ENCODE peak calls at places on chromosomes 12 and 14, in five cellular contexts. One of them, this sample, is unnamed.

GRCh38 chr12:54598966-54599365 is 10.5 kb upstream of the PPP1R1A start:
- DNase-seq in GM23338: no peak
- DNase-seq in right lobe of liver: no peak
- DNase-seq in RWPE1: no peak
- DNase-seq in AG04450: no peak
- DNase-seq in this sample: no peak

GRCh38 chr12:113131556-113131955 is 4.0 kb downstream of the RASAL1 start:
- DNase-seq in GM23338: no peak
- DNase-seq in right lobe of liver: no peak
- DNase-seq in RWPE1: no peak
- DNase-seq in AG04450: no peak
- DNase-seq in this sample: no peak

GRCh38 chr12:121805171-121805687 is 1.4 kb downstream of the SETD1B start:
- DNase-seq in GM23338: no peak
- DNase-seq in right lobe of liver: peak
- DNase-seq in RWPE1: no peak
- DNase-seq in AG04450: no peak
- DNase-seq in this sample: no peak

GRCh38 chr14:97179573-97179972 is 382.4 kb downstream of the VRK1 start:
- DNase-seq in GM23338: no peak
- DNase-seq in right lobe of liver: no peak
- DNase-seq in RWPE1: no peak
- DNase-seq in AG04450: no peak
- DNase-seq in this sample: no peak

GRCh38 chr12:49893753-49894752 is 9.6 kb downstream of the FAIM2 start:
- DNase-seq in GM23338: no peak
- DNase-seq in right lobe of liver: peak
- DNase-seq in RWPE1: peak
- DNase-seq in AG04450: no peak
- DNase-seq in this sample: no peak

GRCh38 chr14:101197595-101198397 is 294.3 kb upstream of the RTL1 start:
- DNase-seq in GM23338: no peak
- DNase-seq in right lobe of liver: no peak
- DNase-seq in RWPE1: no peak
- DNase-seq in AG04450: no peak
- DNase-seq in this sample: no peak

GRCh38 chr14:50762001-50762930 is 68.7 kb downstream of the NIN start:
- DNase-seq in GM23338: no peak
- DNase-seq in right lobe of liver: no peak
- DNase-seq in RWPE1: no peak
- DNase-seq in AG04450: peak
- DNase-seq in this sample: no peak

GRCh38 chr12:15011162-15011561 is 38.3 kb downstream of the PDE6H start:
- DNase-seq in GM23338: peak
- DNase-seq in right lobe of liver: no peak
- DNase-seq in RWPE1: no peak
- DNase-seq in AG04450: no peak
- DNase-seq in this sample: no peak

GRCh38 chr14:88154321-88154720 is 149.4 kb downstream of the GPR65 start:
- DNase-seq in GM23338: no peak
- DNase-seq in right lobe of liver: no peak
- DNase-seq in RWPE1: no peak
- DNase-seq in AG04450: no peak
- DNase-seq in this sample: no peak

GRCh38 chr14:101839236-101839635 is 77.7 kb downstream of the PPP2R5C start:
- DNase-seq in GM23338: no peak
- DNase-seq in right lobe of liver: no peak
- DNase-seq in RWPE1: no peak
- DNase-seq in AG04450: no peak
- DNase-seq in this sample: no peak

GRCh38 chr12:119020377-119021360 is 39.3 kb downstream of the SRRM4 start:
- DNase-seq in GM23338: peak
- DNase-seq in right lobe of liver: no peak
- DNase-seq in RWPE1: no peak
- DNase-seq in AG04450: no peak
- DNase-seq in this sample: peak

GRCh38 chr12:67921286-67921685 is 68.0 kb upstream of the IFNG-AS1 start:
- DNase-seq in GM23338: no peak
- DNase-seq in right lobe of liver: no peak
- DNase-seq in RWPE1: peak
- DNase-seq in AG04450: no peak
- DNase-seq in this sample: no peak

GRCh38 chr14:94481468-94482131 is 5.6 kb upstream of the SERPINA9 start:
- DNase-seq in GM23338: no peak
- DNase-seq in right lobe of liver: peak
- DNase-seq in RWPE1: no peak
- DNase-seq in AG04450: no peak
- DNase-seq in this sample: no peak

GRCh38 chr14:36976571-36977023 is 195.8 kb downstream of the SLC25A21 start:
- DNase-seq in GM23338: no peak
- DNase-seq in right lobe of liver: no peak
- DNase-seq in RWPE1: no peak
- DNase-seq in AG04450: no peak
- DNase-seq in this sample: no peak

GRCh38 chr12:55997535-55997859 is 421 bp downstream of the SUOX start:
- DNase-seq in GM23338: no peak
- DNase-seq in right lobe of liver: no peak
- DNase-seq in RWPE1: no peak
- DNase-seq in AG04450: no peak
- DNase-seq in this sample: no peak

GRCh38 chr12:56153291-56154065 is 1.1 kb downstream of the MYL6B start:
- DNase-seq in GM23338: no peak
- DNase-seq in right lobe of liver: no peak
- DNase-seq in RWPE1: no peak
- DNase-seq in AG04450: no peak
- DNase-seq in this sample: no peak

GRCh38 chr12:24222968-24223367 is 273.5 kb upstream of the SOX5 start:
- DNase-seq in GM23338: no peak
- DNase-seq in right lobe of liver: no peak
- DNase-seq in RWPE1: no peak
- DNase-seq in AG04450: peak
- DNase-seq in this sample: no peak

GRCh38 chr12:12788675-12789368 is 3.4 kb downstream of the APOLD1 start:
- DNase-seq in GM23338: peak
- DNase-seq in right lobe of liver: no peak
- DNase-seq in RWPE1: peak
- DNase-seq in AG04450: peak
- DNase-seq in this sample: peak

GRCh38 chr14:104975481-104976197 is 2.5 kb downstream of the AHNAK2 start:
- DNase-seq in GM23338: peak
- DNase-seq in right lobe of liver: no peak
- DNase-seq in RWPE1: no peak
- DNase-seq in AG04450: no peak
- DNase-seq in this sample: peak

GRCh38 chr14:71665157-71665556 is 267.1 kb upstream of the RGS6 start:
- DNase-seq in GM23338: no peak
- DNase-seq in right lobe of liver: no peak
- DNase-seq in RWPE1: peak
- DNase-seq in AG04450: no peak
- DNase-seq in this sample: no peak

GRCh38 chr12:45582536-45582935 is 147.0 kb upstream of the ARID2 start:
- DNase-seq in GM23338: no peak
- DNase-seq in right lobe of liver: no peak
- DNase-seq in RWPE1: no peak
- DNase-seq in AG04450: no peak
- DNase-seq in this sample: no peak

GRCh38 chr12:5718680-5719079 is 226.4 kb downstream of the ANO2 start:
- DNase-seq in GM23338: no peak
- DNase-seq in right lobe of liver: no peak
- DNase-seq in RWPE1: no peak
- DNase-seq in AG04450: no peak
- DNase-seq in this sample: no peak

GRCh38 chr12:126772171-126772864 is 1494.7 kb upstream of the TMEM132C start:
- DNase-seq in GM23338: no peak
- DNase-seq in right lobe of liver: no peak
- DNase-seq in RWPE1: peak
- DNase-seq in AG04450: no peak
- DNase-seq in this sample: no peak

GRCh38 chr12:68532887-68533248 is 77.8 kb upstream of the RAP1B start:
- DNase-seq in GM23338: no peak
- DNase-seq in right lobe of liver: no peak
- DNase-seq in RWPE1: no peak
- DNase-seq in AG04450: no peak
- DNase-seq in this sample: no peak

GRCh38 chr12:104115587-104115975 is 22.4 kb downstream of the NFYB start:
- DNase-seq in GM23338: no peak
- DNase-seq in right lobe of liver: no peak
- DNase-seq in RWPE1: no peak
- DNase-seq in AG04450: no peak
- DNase-seq in this sample: no peak

DNA sequence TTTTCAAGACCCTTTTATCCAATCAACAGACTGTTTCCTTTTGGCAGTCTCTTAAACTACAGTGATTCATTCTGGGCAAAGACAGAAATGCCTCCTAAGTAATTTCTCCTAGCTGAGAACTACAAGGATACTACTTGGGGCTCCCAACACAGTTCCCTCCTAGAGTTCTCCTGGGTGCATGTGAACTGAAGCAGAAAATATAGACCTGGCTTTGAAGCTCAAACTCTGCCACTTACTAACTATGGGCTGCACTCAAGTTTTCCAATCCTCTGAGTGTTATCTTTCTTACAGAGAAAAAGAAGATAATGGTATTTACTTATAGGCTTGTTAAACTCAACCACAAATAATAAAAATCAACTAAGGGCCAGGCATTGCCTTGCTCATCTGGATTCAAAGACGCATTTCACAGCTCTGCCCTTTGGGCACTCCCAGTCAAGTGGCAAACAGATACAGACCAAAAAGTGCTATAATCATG is 97.6 kb downstream of the EFCAB11 start:
- DNase-seq in GM23338: no peak
- DNase-seq in right lobe of liver: no peak
- DNase-seq in RWPE1: no peak
- DNase-seq in AG04450: no peak
- DNase-seq in this sample: no peak
- H3K27ac ChIP-seq in GM23338: no peak
- H3K27ac ChIP-seq in right lobe of liver: no peak
- H3K27ac ChIP-seq in RWPE1: no peak
- H3K27ac ChIP-seq in AG04450: no peak
- H3K27ac ChIP-seq in this sample: no peak

DNA sequence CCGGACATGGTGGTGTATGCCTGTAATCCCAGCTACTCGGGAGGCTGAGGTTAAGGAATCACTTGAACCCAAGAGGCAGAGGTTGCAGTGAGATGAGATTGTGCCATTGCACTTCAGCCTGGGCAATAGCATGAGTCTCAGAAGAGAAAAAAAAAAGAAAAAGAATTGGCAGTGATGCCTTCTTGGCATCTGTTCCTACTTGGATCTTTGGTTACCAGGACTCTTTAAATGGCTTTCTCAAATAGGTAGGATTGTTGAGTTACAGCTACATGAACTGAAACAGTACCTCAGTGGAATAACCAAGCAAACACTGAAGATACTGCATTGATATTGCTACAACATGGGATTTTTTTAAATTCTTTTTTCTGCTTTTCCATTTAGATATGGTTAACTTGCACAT is 136.8 kb downstream of the SAMD4A start:
- DNase-seq in GM23338: no peak
- DNase-seq in right lobe of liver: no peak
- DNase-seq in RWPE1: no peak
- DNase-seq in AG04450: no peak
- DNase-seq in this sample: no peak
- H3K27ac ChIP-seq in GM23338: no peak
- H3K27ac ChIP-seq in right lobe of liver: no peak
- H3K27ac ChIP-seq in RWPE1: no peak
- H3K27ac ChIP-seq in AG04450: no peak
- H3K27ac ChIP-seq in this sample: peak

GRCh38 chr14:24051162-24051788 is 534 bp upstream of the CARMIL3 start:
- DNase-seq in GM23338: peak
- DNase-seq in right lobe of liver: no peak
- DNase-seq in RWPE1: no peak
- DNase-seq in AG04450: no peak
- DNase-seq in this sample: no peak
- H3K27ac ChIP-seq in GM23338: peak
- H3K27ac ChIP-seq in right lobe of liver: peak
- H3K27ac ChIP-seq in RWPE1: peak
- H3K27ac ChIP-seq in AG04450: no peak
- H3K27ac ChIP-seq in this sample: peak

GRCh38 chr12:19530631-19531020 is 91.3 kb downstream of the AEBP2 start:
- DNase-seq in GM23338: no peak
- DNase-seq in right lobe of liver: no peak
- DNase-seq in RWPE1: peak
- DNase-seq in AG04450: no peak
- DNase-seq in this sample: no peak
- H3K27ac ChIP-seq in GM23338: peak
- H3K27ac ChIP-seq in right lobe of liver: no peak
- H3K27ac ChIP-seq in RWPE1: no peak
- H3K27ac ChIP-seq in AG04450: no peak
- H3K27ac ChIP-seq in this sample: no peak

GRCh38 chr12:538731-539539 is 79.2 kb downstream of the B4GALNT3 start:
- DNase-seq in GM23338: no peak
- DNase-seq in right lobe of liver: no peak
- DNase-seq in RWPE1: no peak
- DNase-seq in AG04450: no peak
- DNase-seq in this sample: no peak

GRCh38 chr12:537772-538171 is 78.0 kb downstream of the B4GALNT3 start:
- DNase-seq in GM23338: no peak
- DNase-seq in right lobe of liver: no peak
- DNase-seq in RWPE1: peak
- DNase-seq in AG04450: no peak
- DNase-seq in this sample: no peak

GRCh38 chr12:542290-543113 is 82.8 kb downstream of the B4GALNT3 start:
- DNase-seq in GM23338: no peak
- DNase-seq in right lobe of liver: no peak
- DNase-seq in RWPE1: no peak
- DNase-seq in AG04450: no peak
- DNase-seq in this sample: peak

GRCh38 chr12:541676-542289 is 82.0 kb downstream of the B4GALNT3 start:
- DNase-seq in GM23338: no peak
- DNase-seq in right lobe of liver: no peak
- DNase-seq in RWPE1: peak
- DNase-seq in AG04450: no peak
- DNase-seq in this sample: no peak

GRCh38 chr12:539540-540310 is 80.0 kb downstream of the B4GALNT3 start:
- DNase-seq in GM23338: no peak
- DNase-seq in right lobe of liver: no peak
- DNase-seq in RWPE1: no peak
- DNase-seq in AG04450: no peak
- DNase-seq in this sample: no peak
- H3K27ac ChIP-seq in GM23338: no peak
- H3K27ac ChIP-seq in right lobe of liver: no peak
- H3K27ac ChIP-seq in RWPE1: no peak
- H3K27ac ChIP-seq in AG04450: no peak
- H3K27ac ChIP-seq in this sample: no peak

GRCh38 chr12:109989380-109989779 is 6.8 kb downstream of the GIT2 start:
- DNase-seq in GM23338: no peak
- DNase-seq in right lobe of liver: no peak
- DNase-seq in RWPE1: no peak
- DNase-seq in AG04450: no peak
- DNase-seq in this sample: peak
- H3K27ac ChIP-seq in GM23338: no peak
- H3K27ac ChIP-seq in right lobe of liver: no peak
- H3K27ac ChIP-seq in RWPE1: no peak
- H3K27ac ChIP-seq in AG04450: peak
- H3K27ac ChIP-seq in this sample: peak

This sample was measured in WERI-Rb-1.